ENCODE peak calls at places on chromosomes 1 and 21, in four cellular contexts. M is thoracic aorta, F is HepG2, X is dorsolateral prefrontal cortex. O is an unnamed sample.

GRCh38 chr1:246681822-246682221 is 42.4 kb upstream of the SCCPDH start:
- DNase-seq in M (no peak), F (no peak), X (no peak), O (no peak)

GRCh38 chr1:94033849-94034248 is 87.1 kb downstream of the ABCA4 start:
- DNase-seq in M (no peak), F (peak; percentile 95), X (no peak), O (no peak)

GRCh38 chr1:85200367-85200869 is 398 bp downstream of the SYDE2 start:
- DNase-seq in M (no peak), F (peak; percentile 15), X (no peak), O (peak; percentile 40)

GRCh38 chr1:98001764-98002163 is 80.9 kb upstream of the DPYD start:
- DNase-seq in M (no peak), F (no peak), X (no peak), O (peak; percentile 3)

GRCh38 chr1:32276328-32276727 is 15.6 kb upstream of the HDAC1 start:
- DNase-seq in M (no peak), F (no peak), X (no peak), O (no peak)

GRCh38 chr1:67686272-67687197 is 1.5 kb downstream of the GADD45A start:
- DNase-seq in M (peak; percentile 77), F (peak; percentile 89), X (peak; percentile 60), O (peak; percentile 98)

GRCh38 chr1:9252999-9253398 is 18.4 kb downstream of the H6PD start:
- DNase-seq in M (no peak), F (no peak), X (no peak), O (no peak)

GRCh38 chr1:45674478-45674877 is 11.9 kb downstream of the GPBP1L1 start:
- DNase-seq in M (no peak), F (no peak), X (no peak), O (no peak)

GRCh38 chr1:16960560-16961296 is 19.7 kb downstream of the MFAP2 start:
- DNase-seq in M (peak; percentile 54), F (peak; percentile 59), X (peak; percentile 68), O (no peak)

GRCh38 chr1:223455470-223455869 is 62.3 kb downstream of the CCDC185 start:
- DNase-seq in M (no peak), F (no peak), X (no peak), O (no peak)

GRCh38 chr1:40404670-40405462 is 31.3 kb downstream of the SMAP2 start:
- DNase-seq in M (no peak), F (peak; percentile 60), X (no peak), O (peak; percentile 70)

GRCh38 chr1:100462291-100463040 is 75.5 kb upstream of the GPR88 start:
- DNase-seq in M (no peak), F (no peak), X (no peak), O (no peak)

GRCh38 chr1:156694563-156694962 is 10.8 kb downstream of the CRABP2 start:
- DNase-seq in M (no peak), F (no peak), X (no peak), O (no peak)
- TF ChIP-seq CTCF in M (no peak), F (no peak), X (no peak), O (no peak)

DNA sequence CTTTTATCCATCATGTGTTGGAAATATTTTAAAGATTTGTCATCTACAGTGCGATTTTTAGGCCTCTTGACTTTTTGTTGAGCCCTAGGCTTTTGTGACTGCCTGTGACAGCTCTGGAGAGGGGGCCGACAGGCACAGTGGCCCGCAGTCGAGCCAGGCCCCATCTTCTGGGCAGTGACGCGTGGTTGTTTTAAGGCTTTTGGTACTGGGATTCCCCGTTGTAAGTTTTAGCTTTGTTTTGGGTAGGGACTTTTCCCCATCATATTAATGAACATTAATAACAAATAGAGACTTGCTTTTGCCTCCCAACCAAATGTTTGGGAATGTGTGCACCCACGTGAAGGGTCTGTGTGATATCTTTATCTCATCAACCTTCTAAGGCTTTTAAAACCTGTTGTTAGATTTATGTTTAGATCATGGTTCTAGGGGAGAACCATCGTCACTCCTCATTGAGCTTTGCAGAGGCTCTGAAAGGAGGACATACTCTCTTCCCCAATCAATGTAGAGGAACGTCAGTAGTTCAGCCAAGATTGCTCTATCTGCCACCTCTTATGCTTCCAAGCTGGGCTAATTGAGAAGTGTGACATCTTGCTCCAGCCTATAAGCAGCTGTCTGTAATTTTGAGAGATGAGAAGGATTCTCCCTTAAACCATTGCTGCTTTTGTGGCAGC is 34.6 kb downstream of the MAPKAPK2 start:
- DNase-seq in M (no peak), F (no peak), X (no peak), O (no peak)
- TF ChIP-seq CTCF in M (no peak), F (no peak), X (no peak), O (no peak)

GRCh38 chr21:40173833-40174232 is 306.6 kb downstream of the PCP4 start:
- DNase-seq in M (no peak), F (no peak), X (no peak), O (no peak)
- TF ChIP-seq CTCF in M (no peak), F (no peak), X (no peak), O (no peak)

DNA sequence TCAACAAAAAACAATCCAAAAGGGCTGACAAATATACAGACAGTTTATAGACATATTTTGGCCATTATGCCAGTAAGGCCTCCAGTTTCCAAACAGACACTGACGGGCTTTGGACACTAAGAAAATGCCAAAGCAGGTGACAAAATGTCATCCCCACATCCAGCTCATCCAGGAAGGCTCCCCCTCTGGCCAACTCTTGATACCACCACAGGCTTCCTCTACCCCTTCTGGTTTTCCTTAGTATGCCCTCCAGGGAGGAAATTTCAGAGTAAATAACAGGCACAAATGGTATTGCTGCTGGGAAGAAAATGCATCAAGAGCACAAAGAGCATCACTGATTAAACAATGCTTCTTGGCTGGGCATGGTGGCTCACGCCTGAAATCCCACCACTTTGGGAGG is 225.3 kb downstream of the VAV3 start:
- DNase-seq in M (no peak), F (no peak), X (no peak), O (no peak)
- TF ChIP-seq CTCF in M (no peak), F (no peak), X (no peak), O (no peak)

GRCh38 chr1:221888218-221888617 is 146.3 kb upstream of the DUSP10 start:
- DNase-seq in M (no peak), F (no peak), X (no peak), O (no peak)
- TF ChIP-seq CTCF in M (no peak), F (no peak), X (no peak), O (no peak)

GRCh38 chr1:79355073-79355472 is 348.5 kb upstream of the ADGRL4 start:
- DNase-seq in M (no peak), F (no peak), X (no peak), O (no peak)

GRCh38 chr1:79353224-79353623 is 346.7 kb upstream of the ADGRL4 start:
- DNase-seq in M (no peak), F (peak; percentile 2), X (no peak), O (peak; percentile 66)
- TF ChIP-seq CTCF in M (peak; percentile 30), F (peak; percentile 42), X (peak; percentile 44), O (peak; percentile 51)

GRCh38 chr1:47755368-47755990 is 241.7 kb downstream of the TRABD2B start:
- DNase-seq in M (no peak), F (peak; percentile 35), X (no peak), O (peak; percentile 40)
- TF ChIP-seq CTCF in M (peak; percentile 22), F (peak; percentile 77), X (peak; percentile 29), O (peak; percentile 52)